ENCODE peak calls at places on chromosomes 16 and 17, in five cellular contexts. T is GOT3; D is foreskin fibroblast; M is progenitor cell of endocrine pancreas; P is stimulated activated CD4-positive, alpha-beta T cell treated with anti-CD3 and anti-CD28 coated beads, Interleukin-1b, Interleukin-23, amount 100 ng/mL, for 24 hours. Y is an unnamed sample.

GRCh38 chr17:6574689-6575595 is 18.6 kb upstream of the PITPNM3 start:
- DNase-seq in T (peak; percentile 32), D (peak; percentile 86), M (no peak), P (no peak), Y (no peak)

GRCh38 chr17:48649741-48650140 is 23.6 kb upstream of the HOXB9 start:
- DNase-seq in T (no peak), D (no peak), M (no peak), P (no peak), Y (no peak)

GRCh38 chr16:24721830-24722238 is 7.6 kb upstream of the TNRC6A start:
- DNase-seq in T (no peak), D (no peak), M (no peak), P (peak; percentile 45), Y (no peak)

GRCh38 chr17:42296012-42296411 is 7.7 kb downstream of the STAT5A start:
- DNase-seq in T (no peak), D (no peak), M (no peak), P (no peak), Y (no peak)

GRCh38 chr17:1907818-1908698 is 78.3 kb downstream of the RPA1 start:
- DNase-seq in T (no peak), D (peak; percentile 33), M (no peak), P (no peak), Y (peak; percentile 59)

GRCh38 chr17:79363552-79364275 is 247.1 kb downstream of the RBFOX3 start:
- DNase-seq in T (no peak), D (no peak), M (no peak), P (no peak), Y (no peak)

GRCh38 chr17:51046527-51047384 is 73.9 kb downstream of the SPAG9 start:
- DNase-seq in T (no peak), D (peak; percentile 83), M (peak; percentile 52), P (no peak), Y (peak; percentile 84)

GRCh38 chr16:84766978-84767773 is 52.6 kb upstream of the CRISPLD2 start:
- DNase-seq in T (no peak), D (no peak), M (no peak), P (no peak), Y (no peak)

GRCh38 chr16:72723781-72724180 is 324.1 kb downstream of the ZFHX3 start:
- DNase-seq in T (no peak), D (peak; percentile 69), M (no peak), P (no peak), Y (no peak)

GRCh38 chr17:78705071-78705470 is 77.0 kb downstream of the CYTH1 start:
- DNase-seq in T (no peak), D (no peak), M (no peak), P (no peak), Y (no peak)

GRCh38 chr16:26019406-26019805 is 327.6 kb downstream of the HS3ST4 start:
- DNase-seq in T (no peak), D (no peak), M (no peak), P (no peak), Y (no peak)

GRCh38 chr16:67268136-67268579 is 11.2 kb upstream of the PLEKHG4 start:
- DNase-seq in T (peak; percentile 44), D (peak; percentile 90), M (no peak), P (no peak), Y (no peak)

GRCh38 chr17:77423589-77424451 is 283.1 kb downstream of the SEC14L1 start:
- DNase-seq in T (peak; percentile 58), D (peak; percentile 96), M (no peak), P (no peak), Y (no peak)

GRCh38 chr17:81557276-81558114 is 5.3 kb upstream of the FAAP100 start:
- DNase-seq in T (no peak), D (no peak), M (no peak), P (no peak), Y (no peak)

GRCh38 chr16:81008151-81008789 is 1.3 kb downstream of the CENPN start:
- DNase-seq in T (no peak), D (no peak), M (no peak), P (no peak), Y (no peak)

GRCh38 chr17:80917716-80918560 is 73.7 kb upstream of the CHMP6 start:
- DNase-seq in T (no peak), D (no peak), M (no peak), P (no peak), Y (no peak)

GRCh38 chr17:6555331-6556120 is 829 bp downstream of the PITPNM3 start:
- DNase-seq in T (no peak), D (peak; percentile 36), M (no peak), P (no peak), Y (peak; percentile 60)

GRCh38 chr17:15213381-15214087 is 51.6 kb downstream of the PMP22 start:
- DNase-seq in T (no peak), D (no peak), M (no peak), P (no peak), Y (no peak)

GRCh38 chr16:67213197-67214019 is 13.5 kb upstream of the TMEM208 start:
- DNase-seq in T (no peak), D (no peak), M (no peak), P (no peak), Y (no peak)

GRCh38 chr17:44636562-44636961 is 19.7 kb upstream of the MEIOC start:
- DNase-seq in T (no peak), D (peak; percentile 30), M (no peak), P (no peak), Y (no peak)

GRCh38 chr17:67390006-67390645 is 13.0 kb downstream of the PITPNC1 start:
- DNase-seq in T (no peak), D (no peak), M (no peak), P (no peak), Y (no peak)

GRCh38 chr17:55237826-55238196 is 26.9 kb upstream of the HLF start:
- DNase-seq in T (no peak), D (no peak), M (no peak), P (no peak), Y (no peak)

GRCh38 chr16:49739381-49739780 is 116.5 kb downstream of the ZNF423 start:
- DNase-seq in T (no peak), D (no peak), M (no peak), P (no peak), Y (peak; percentile 54)

GRCh38 chr17:55286681-55287589 is 22.2 kb downstream of the HLF start:
- DNase-seq in T (no peak), D (peak; percentile 77), M (no peak), P (no peak), Y (no peak)

GRCh38 chr16:53732296-53732929 is 28.5 kb downstream of the FTO start:
- DNase-seq in T (no peak), D (no peak), M (no peak), P (no peak), Y (no peak)

GRCh38 chr17:9802294-9802693 is 10.9 kb upstream of the DHRS7C start:
- DNase-seq in T (no peak), D (peak; percentile 3), M (no peak), P (no peak), Y (no peak)

GRCh38 chr17:18122991-18123753 is 14.6 kb downstream of the MYO15A start:
- DNase-seq in T (no peak), D (no peak), M (no peak), P (no peak), Y (no peak)

GRCh38 chr16:23343643-23344612 is 41.8 kb downstream of the SCNN1B start:
- DNase-seq in T (no peak), D (no peak), M (no peak), P (no peak), Y (no peak)

GRCh38 chr17:73166731-73167581 is 2.1 kb downstream of the SSTR2 start:
- DNase-seq in T (no peak), D (peak; percentile 7), M (no peak), P (no peak), Y (no peak)

GRCh38 chr17:50534222-50534978 is 1.9 kb downstream of the EPN3 start:
- DNase-seq in T (no peak), D (no peak), M (no peak), P (no peak), Y (no peak)

GRCh38 chr17:57603978-57604377 is 141.1 kb downstream of the CCDC182 start:
- DNase-seq in T (no peak), D (no peak), M (no peak), P (no peak), Y (no peak)

GRCh38 chr17:76816590-76817135 is 51.5 kb upstream of the MGAT5B start:
- DNase-seq in T (no peak), D (peak; percentile 45), M (no peak), P (peak; percentile 19), Y (peak; percentile 62)

GRCh38 chr16:85366031-85366763 is 246.9 kb upstream of the GSE1 start:
- DNase-seq in T (no peak), D (no peak), M (no peak), P (no peak), Y (no peak)